ENCODE peak calls at places on chromosomes 11 and 22, in seven cellular contexts. Y is endothelial cell; C is nucleus accumbens; E is kidney; O is hippocampal formation; D is HEK293T; J is stimulated activated CD4-positive, alpha-beta T cell treated with anti-CD3 and anti-CD28 coated beads, Interleukin-1b, Interleukin-23, amount 100 ng/mL, for 24 hours. N is an unnamed sample.

GRCh38 chr22:41369089-41369745 is 12.5 kb upstream of the TEF start:
- DNase-seq in Y (no peak), C (no peak), E (peak), O (no peak), D (no peak), J (no peak), N (no peak)

GRCh38 chr11:111908639-111909305 is 2.8 kb downstream of the CRYAB start:
- DNase-seq in Y (no peak), C (no peak), E (no peak), O (no peak), D (no peak), J (no peak), N (no peak)

GRCh38 chr11:3202759-3203158 is 15.9 kb downstream of the MRGPRG start:
- DNase-seq in Y (no peak), C (no peak), E (peak), O (no peak), D (no peak), J (no peak), N (no peak)

GRCh38 chr11:65384301-65384889 is 1.9 kb upstream of the SLC25A45 start:
- DNase-seq in Y (no peak), C (no peak), E (no peak), O (no peak), D (no peak), J (no peak), N (no peak)

GRCh38 chr11:92388380-92388779 is 163.8 kb downstream of the FAT3 start:
- DNase-seq in Y (no peak), C (no peak), E (no peak), O (no peak), D (no peak), J (no peak), N (no peak)

GRCh38 chr11:20912046-20912821 is 242.8 kb downstream of the NELL1 start:
- DNase-seq in Y (no peak), C (no peak), E (no peak), O (no peak), D (no peak), J (no peak), N (no peak)

GRCh38 chr11:2521681-2522630 is 77.1 kb downstream of the KCNQ1 start:
- DNase-seq in Y (peak), C (no peak), E (peak), O (no peak), D (no peak), J (no peak), N (peak)

GRCh38 chr11:19441752-19442553 is 201.2 kb upstream of the E2F8 start:
- DNase-seq in Y (no peak), C (no peak), E (peak), O (no peak), D (peak), J (peak), N (no peak)

GRCh38 chr11:27770576-27770975 is 70.3 kb upstream of the BDNF start:
- DNase-seq in Y (no peak), C (no peak), E (no peak), O (no peak), D (no peak), J (no peak), N (no peak)

GRCh38 chr11:31607914-31608313 is 98.3 kb downstream of the ELP4 start:
- DNase-seq in Y (no peak), C (no peak), E (no peak), O (no peak), D (no peak), J (no peak), N (no peak)

GRCh38 chr11:14422814-14423182 is 63.8 kb upstream of the RRAS2 start:
- DNase-seq in Y (no peak), C (no peak), E (no peak), O (no peak), D (no peak), J (no peak), N (no peak)

GRCh38 chr11:69874984-69875673 is 55.9 kb upstream of the FGF3 start:
- DNase-seq in Y (no peak), C (no peak), E (peak), O (no peak), D (no peak), J (no peak), N (peak)

GRCh38 chr22:24553597-24554315 is 1.2 kb downstream of the GUCD1 start:
- DNase-seq in Y (no peak), C (no peak), E (no peak), O (no peak), D (no peak), J (no peak), N (no peak)